ENCODE peak calls at places on chromosome 2, in seven cellular contexts. S, D, R, M, G, B and W are unnamed samples.

GRCh38 chr2:239304533-239305221 is 96.1 kb downstream of the HDAC4 start:
- DNase-seq in S (no peak), D (no peak), R (no peak), M (no peak), G (no peak), B (no peak), W (no peak)

GRCh38 chr2:29495536-29495935 is 380.3 kb downstream of the CLIP4 start:
- DNase-seq in S (no peak), D (no peak), R (no peak), M (no peak), G (no peak), B (no peak), W (no peak)

GRCh38 chr2:170610615-170611014 is 104.5 kb upstream of the SP5 start:
- DNase-seq in S (no peak), D (no peak), R (no peak), M (no peak), G (no peak), B (no peak), W (no peak)

GRCh38 chr2:174607989-174608865 is 10.6 kb upstream of the WIPF1 start:
- DNase-seq in S (no peak), D (peak; percentile 89), R (no peak), M (peak; percentile 46), G (no peak), B (no peak), W (no peak)

GRCh38 chr2:26401739-26402541 is at the start of gene DRC1:
- DNase-seq in S (no peak), D (no peak), R (no peak), M (peak; percentile 100), G (no peak), B (peak; percentile 51), W (no peak)

GRCh38 chr2:46648141-46648742 is 168.9 kb downstream of the TMEM247 start:
- DNase-seq in S (peak; percentile 64), D (no peak), R (no peak), M (no peak), G (no peak), B (no peak), W (peak; percentile 51)

GRCh38 chr2:217622205-217622621 is 380.6 kb downstream of the TNS1 start:
- DNase-seq in S (peak; percentile 85), D (no peak), R (no peak), M (peak; percentile 47), G (no peak), B (peak; percentile 15), W (no peak)

GRCh38 chr2:212777020-212777491 is 238.5 kb upstream of the ERBB4 start:
- DNase-seq in S (peak; percentile 6), D (peak; percentile 17), R (peak; percentile 6), M (peak; percentile 29), G (no peak), B (no peak), W (no peak)

GRCh38 chr2:5618271-5618670 is 73.9 kb upstream of the SOX11 start:
- DNase-seq in S (no peak), D (no peak), R (no peak), M (no peak), G (no peak), B (no peak), W (no peak)

DNA sequence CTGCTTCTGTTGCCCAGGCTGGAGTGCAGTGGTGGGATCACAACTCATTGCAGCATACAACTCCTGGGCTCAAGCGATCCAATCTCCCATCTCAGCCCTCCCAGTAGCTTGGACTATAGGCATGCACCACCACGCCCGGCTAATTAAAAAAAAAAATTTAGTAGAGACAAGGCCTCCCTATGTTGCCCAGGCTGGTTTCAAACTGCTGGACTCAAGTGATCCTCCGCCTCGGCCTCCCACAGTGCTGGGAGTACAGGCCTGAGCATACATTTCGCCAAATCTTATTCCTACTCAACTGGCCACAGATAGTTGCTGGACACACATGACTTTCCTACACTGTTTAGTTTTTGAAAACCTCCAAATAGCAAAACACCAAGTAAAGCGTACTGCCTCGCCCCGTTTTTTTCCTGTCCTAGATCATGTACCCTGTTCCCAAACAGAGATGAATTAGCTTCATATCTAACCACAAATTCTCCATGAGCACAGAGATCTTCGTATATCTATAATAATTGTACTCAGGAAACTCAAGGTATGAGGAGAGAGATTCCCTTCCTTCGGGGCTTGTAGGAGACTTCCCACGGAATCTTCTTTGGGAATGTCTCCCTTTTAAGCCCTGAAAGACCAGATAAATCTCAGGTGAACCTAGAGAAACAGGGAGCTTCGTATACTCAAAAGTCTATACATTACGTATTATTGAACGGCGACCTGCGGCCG is 598 bp upstream of the C2orf69 start:
- DNase-seq in S (no peak), D (no peak), R (no peak), M (no peak), G (no peak), B (no peak), W (no peak)
- TF ChIP-seq JUND in S (no peak), D (no peak), R (no peak), M (no peak), G (no peak), B (no peak), W (no peak)

GRCh38 chr2:113281920-113282746 is 3.4 kb upstream of the PAX8 start:
- DNase-seq in S (peak; percentile 49), D (no peak), R (no peak), M (no peak), G (no peak), B (no peak), W (no peak)
- TF ChIP-seq JUND in S (no peak), D (no peak), R (no peak), M (no peak), G (no peak), B (no peak), W (no peak)

GRCh38 chr2:189298038-189298437 is 118.5 kb upstream of the COL5A2 start:
- DNase-seq in S (no peak), D (no peak), R (no peak), M (no peak), G (no peak), B (no peak), W (no peak)
- TF ChIP-seq JUND in S (no peak), D (no peak), R (no peak), M (peak; percentile 0), G (no peak), B (no peak), W (no peak)

GRCh38 chr2:120466704-120467054 is 120.7 kb downstream of the INHBB start:
- DNase-seq in S (peak; percentile 85), D (no peak), R (no peak), M (no peak), G (no peak), B (no peak), W (no peak)

GRCh38 chr2:120469486-120469885 is 123.5 kb downstream of the INHBB start:
- DNase-seq in S (no peak), D (no peak), R (no peak), M (no peak), G (no peak), B (no peak), W (no peak)

GRCh38 chr2:120465989-120466703 is 120.2 kb downstream of the INHBB start:
- DNase-seq in S (peak; percentile 100), D (no peak), R (no peak), M (no peak), G (no peak), B (peak; percentile 84), W (no peak)

GRCh38 chr2:120470041-120470716 is 124.2 kb downstream of the INHBB start:
- DNase-seq in S (peak; percentile 95), D (no peak), R (no peak), M (no peak), G (no peak), B (no peak), W (peak; percentile 42)

GRCh38 chr2:120468136-120468535 is 122.2 kb downstream of the INHBB start:
- DNase-seq in S (no peak), D (no peak), R (no peak), M (no peak), G (no peak), B (no peak), W (no peak)
- TF ChIP-seq JUND in S (no peak), D (no peak), R (no peak), M (no peak), G (no peak), B (no peak), W (no peak)

GRCh38 chr2:45128580-45128997 is 119.3 kb upstream of the SIX2 start:
- DNase-seq in S (no peak), D (no peak), R (no peak), M (peak; percentile 20), G (no peak), B (no peak), W (no peak)
- TF ChIP-seq JUND in S (no peak), D (no peak), R (no peak), M (peak; percentile 100), G (no peak), B (no peak), W (no peak)

GRCh38 chr2:28327963-28328922 is 64.4 kb upstream of the FOSL2 start:
- DNase-seq in S (no peak), D (no peak), R (no peak), M (peak; percentile 65), G (no peak), B (no peak), W (no peak)
- TF ChIP-seq JUND in S (no peak), D (no peak), R (no peak), M (no peak), G (no peak), B (no peak), W (no peak)

GRCh38 chr2:201122276-201122675 is 6.3 kb downstream of the CFLAR start:
- DNase-seq in S (no peak), D (no peak), R (no peak), M (no peak), G (peak; percentile 19), B (no peak), W (no peak)
- TF ChIP-seq JUND in S (no peak), D (no peak), R (no peak), M (no peak), G (no peak), B (no peak), W (no peak)

DNA sequence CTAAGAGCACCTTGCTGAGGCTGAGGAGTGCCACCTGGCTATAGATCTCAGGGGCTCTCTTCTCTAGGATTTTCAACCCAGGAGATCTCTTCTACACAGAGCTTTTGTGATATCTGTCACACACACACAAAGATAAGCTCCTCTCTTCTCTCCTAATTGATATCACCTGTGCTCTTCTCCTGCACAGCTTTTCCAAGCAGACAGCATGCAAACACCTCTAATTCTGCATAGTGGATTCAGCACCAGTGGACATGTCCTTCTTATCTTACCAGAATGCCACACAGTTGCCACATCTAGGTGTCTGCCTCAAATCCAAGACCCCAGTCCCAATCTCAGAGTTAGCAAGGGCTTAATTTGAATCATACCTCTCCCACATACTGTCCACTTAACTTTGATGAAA is 43.9 kb downstream of the LRATD1 start:
- DNase-seq in S (no peak), D (no peak), R (no peak), M (no peak), G (no peak), B (no peak), W (no peak)
- TF ChIP-seq JUND in S (no peak), D (no peak), R (no peak), M (no peak), G (no peak), B (no peak), W (no peak)

GRCh38 chr2:126059379-126059778 is 596.6 kb upstream of the GYPC start:
- DNase-seq in S (no peak), D (no peak), R (no peak), M (no peak), G (no peak), B (no peak), W (no peak)
- TF ChIP-seq JUND in S (no peak), D (no peak), R (no peak), M (no peak), G (no peak), B (no peak), W (no peak)